ENCODE peak calls at places on chromosomes 5 and 9, in four cellular contexts. U is WTC11, F is HepG2, B is K562. R is an unnamed sample.

GRCh38 chr5:150469718-150470470 is 20.4 kb upstream of the RPS14 start:
- DNase-seq in U (no peak), F (no peak), B (no peak), R (no peak)

GRCh38 chr9:1870915-1871314 is 144.2 kb upstream of the SMARCA2 start:
- DNase-seq in U (no peak), F (no peak), B (no peak), R (no peak)

GRCh38 chr9:37801287-37801850 is 772 bp downstream of the DCAF10 start:
- DNase-seq in U (peak; percentile 32), F (no peak), B (peak; percentile 42), R (peak; percentile 34)

GRCh38 chr9:132622144-132622543 is 39.7 kb downstream of the BARHL1 start:
- DNase-seq in U (no peak), F (no peak), B (no peak), R (no peak)

GRCh38 chr5:90161399-90161798 is 248.2 kb downstream of the CETN3 start:
- DNase-seq in U (peak; percentile 67), F (peak; percentile 18), B (peak; percentile 9), R (peak; percentile 15)

GRCh38 chr5:75828029-75828428 is 110.8 kb upstream of the POC5 start:
- DNase-seq in U (no peak), F (no peak), B (no peak), R (no peak)

GRCh38 chr9:93132287-93132927 is 1.6 kb downstream of the NINJ1 start:
- DNase-seq in U (no peak), F (no peak), B (peak; percentile 35), R (no peak)

GRCh38 chr5:141192110-141192725 is at the start of gene PCDHB10:
- DNase-seq in U (peak; percentile 89), F (peak; percentile 9), B (peak; percentile 34), R (peak; percentile 17)

GRCh38 chr5:3844266-3844665 is 248.6 kb downstream of the IRX1 start:
- DNase-seq in U (no peak), F (no peak), B (no peak), R (no peak)

GRCh38 chr5:131379723-131380122 is 115.9 kb downstream of the CDC42SE2 start:
- DNase-seq in U (no peak), F (peak; percentile 83), B (no peak), R (no peak)

GRCh38 chr5:31894131-31894530 is 255.2 kb downstream of the PDZD2 start:
- DNase-seq in U (no peak), F (no peak), B (no peak), R (no peak)

GRCh38 chr9:125346351-125346750 is 84.7 kb downstream of the GAPVD1 start:
- DNase-seq in U (no peak), F (peak; percentile 23), B (no peak), R (no peak)

GRCh38 chr5:3596261-3596825 is 711 bp downstream of the IRX1 start:
- DNase-seq in U (peak; percentile 40), F (no peak), B (no peak), R (no peak)

GRCh38 chr9:85062385-85062784 is 392.9 kb downstream of the NTRK2 start:
- DNase-seq in U (no peak), F (no peak), B (no peak), R (no peak)

GRCh38 chr5:98474211-98474610 is 299.3 kb upstream of the RGMB start:
- DNase-seq in U (no peak), F (no peak), B (no peak), R (no peak)

GRCh38 chr5:107306597-107306996 is 364.1 kb downstream of the EFNA5 start:
- DNase-seq in U (no peak), F (no peak), B (no peak), R (no peak)

GRCh38 chr5:152701305-152701704 is 296.2 kb upstream of the NMUR2 start:
- DNase-seq in U (no peak), F (no peak), B (no peak), R (no peak)

GRCh38 chr9:135146766-135147472 is 59.5 kb downstream of the OLFM1 start:
- DNase-seq in U (no peak), F (no peak), B (no peak), R (no peak)

DNA sequence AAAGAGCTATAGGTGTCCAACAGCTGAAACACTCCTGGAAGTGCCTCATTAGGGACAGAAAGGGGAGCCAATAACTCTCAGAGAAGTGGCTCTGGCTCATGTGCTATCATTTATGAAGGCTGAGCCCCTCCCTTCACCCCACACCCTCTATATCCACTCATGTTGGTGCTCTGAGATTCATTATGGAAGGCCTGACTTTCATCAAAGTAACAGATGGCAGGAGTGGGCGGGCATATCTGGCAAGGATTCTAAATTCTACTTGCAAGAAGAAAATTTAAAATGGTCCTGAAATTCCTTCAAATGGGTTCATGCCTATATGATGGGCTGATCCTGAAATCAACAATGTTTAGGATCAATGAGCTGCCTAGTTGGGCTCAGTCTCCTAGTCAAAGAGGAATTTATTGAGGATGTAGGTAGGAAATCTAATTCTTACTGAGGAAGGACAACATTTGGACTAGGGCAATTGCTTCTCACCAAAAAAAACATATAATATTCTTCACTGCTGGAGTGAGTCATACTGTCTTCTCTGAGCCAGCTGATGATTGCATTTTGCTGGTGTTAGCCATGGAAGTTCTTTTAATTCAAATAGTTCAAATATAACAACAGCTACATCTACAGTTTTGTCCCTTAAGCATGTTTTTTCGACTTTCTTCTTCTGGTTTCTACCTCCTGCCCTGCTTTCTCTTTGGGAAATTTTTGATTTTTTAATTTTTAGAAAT is 23.5 kb downstream of the NMRK1 start:
- DNase-seq in U (no peak), F (no peak), B (no peak), R (no peak)
- TF ChIP-seq ELF4 in U (no peak), F (no peak), B (no peak), R (no peak)

GRCh38 chr9:99752710-99753109 is 69.0 kb upstream of the NR4A3 start:
- DNase-seq in U (no peak), F (no peak), B (no peak), R (no peak)

GRCh38 chr9:99748251-99748650 is 73.4 kb upstream of the NR4A3 start:
- DNase-seq in U (no peak), F (no peak), B (no peak), R (no peak)

GRCh38 chr9:99745085-99745484 is 76.6 kb upstream of the NR4A3 start:
- DNase-seq in U (no peak), F (no peak), B (no peak), R (no peak)

GRCh38 chr9:99749641-99750040 is 72.0 kb upstream of the NR4A3 start:
- DNase-seq in U (no peak), F (no peak), B (no peak), R (no peak)

GRCh38 chr9:99748690-99749089 is 73.0 kb upstream of the NR4A3 start:
- DNase-seq in U (no peak), F (no peak), B (no peak), R (no peak)
- TF ChIP-seq SP1 in U (no peak), F (no peak), B (no peak), R (no peak)

GRCh38 chr5:137935694-137936093 is 46.4 kb downstream of the PKD2L2 start:
- DNase-seq in U (no peak), F (no peak), B (no peak), R (no peak)
- TF ChIP-seq ELF4 in U (no peak), F (no peak), B (no peak), R (no peak)

DNA sequence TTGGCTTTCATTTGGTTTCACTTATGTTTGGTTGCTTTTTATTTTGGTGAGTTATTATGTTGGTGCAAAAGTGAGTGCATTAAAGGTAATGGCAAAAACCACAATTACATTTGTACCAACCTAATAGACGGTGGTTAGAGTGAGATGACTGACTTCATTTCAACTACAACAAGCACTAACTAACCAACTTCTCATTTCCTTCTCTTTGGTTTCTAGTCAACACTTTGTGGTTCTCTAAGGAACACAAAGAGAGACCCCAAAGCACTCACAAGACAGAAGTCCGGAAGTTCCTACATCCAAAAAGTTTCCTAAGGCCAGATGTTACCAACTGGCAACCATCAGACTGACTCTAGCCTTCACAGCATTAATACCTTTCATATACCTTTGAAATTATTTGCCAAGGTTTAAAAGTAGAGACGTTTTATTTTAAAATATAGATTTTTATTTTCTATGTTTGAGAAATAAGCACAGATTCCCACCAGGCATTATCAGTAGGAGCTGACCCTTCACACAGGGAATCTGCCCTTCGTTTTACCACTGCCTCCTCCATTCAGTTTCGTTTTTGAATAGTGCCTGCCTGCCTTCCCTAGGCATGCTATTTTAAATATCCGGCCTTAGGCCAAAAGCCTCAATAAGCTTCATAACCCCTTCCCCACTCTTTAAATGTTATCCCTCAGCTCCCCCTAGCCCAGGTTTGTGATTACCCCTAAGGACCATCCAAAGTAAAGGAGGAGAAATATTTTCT is 301.1 kb upstream of the PTGER4 start:
- DNase-seq in U (no peak), F (no peak), B (no peak), R (no peak)
- TF ChIP-seq SP1 in U (no peak), F (no peak), B (no peak), R (no peak)

DNA sequence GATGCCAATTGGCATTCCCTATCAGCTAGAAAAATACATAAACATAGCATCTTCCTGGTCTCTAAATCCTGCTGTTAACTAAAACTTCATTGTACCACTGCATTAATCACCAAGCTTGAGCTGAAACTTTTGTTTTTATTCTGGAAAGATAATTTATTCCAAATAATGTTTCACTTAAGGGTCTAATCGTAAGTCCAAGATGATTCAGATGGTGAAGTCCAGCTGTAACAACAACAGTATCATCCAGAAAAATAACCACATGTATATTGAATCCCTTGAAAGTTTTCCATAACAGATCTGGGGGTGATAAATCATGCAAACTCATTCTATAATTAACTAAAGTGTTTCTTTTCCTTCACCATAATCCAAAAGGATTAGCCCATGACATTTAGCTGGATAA is 23.9 kb downstream of the RORB start:
- DNase-seq in U (no peak), F (no peak), B (no peak), R (no peak)
- TF ChIP-seq ELF4 in U (no peak), F (no peak), B (no peak), R (no peak)

GRCh38 chr9:88312517-88313103 is 75.6 kb upstream of the SPIN1 start:
- DNase-seq in U (no peak), F (no peak), B (no peak), R (no peak)

GRCh38 chr9:88308831-88309230 is 79.4 kb upstream of the SPIN1 start:
- DNase-seq in U (no peak), F (no peak), B (no peak), R (no peak)

GRCh38 chr9:88312070-88312469 is 76.2 kb upstream of the SPIN1 start:
- DNase-seq in U (no peak), F (no peak), B (no peak), R (no peak)

GRCh38 chr9:88310310-88310980 is 77.8 kb upstream of the SPIN1 start:
- DNase-seq in U (peak; percentile 65), F (peak; percentile 14), B (peak; percentile 11), R (no peak)

DNA sequence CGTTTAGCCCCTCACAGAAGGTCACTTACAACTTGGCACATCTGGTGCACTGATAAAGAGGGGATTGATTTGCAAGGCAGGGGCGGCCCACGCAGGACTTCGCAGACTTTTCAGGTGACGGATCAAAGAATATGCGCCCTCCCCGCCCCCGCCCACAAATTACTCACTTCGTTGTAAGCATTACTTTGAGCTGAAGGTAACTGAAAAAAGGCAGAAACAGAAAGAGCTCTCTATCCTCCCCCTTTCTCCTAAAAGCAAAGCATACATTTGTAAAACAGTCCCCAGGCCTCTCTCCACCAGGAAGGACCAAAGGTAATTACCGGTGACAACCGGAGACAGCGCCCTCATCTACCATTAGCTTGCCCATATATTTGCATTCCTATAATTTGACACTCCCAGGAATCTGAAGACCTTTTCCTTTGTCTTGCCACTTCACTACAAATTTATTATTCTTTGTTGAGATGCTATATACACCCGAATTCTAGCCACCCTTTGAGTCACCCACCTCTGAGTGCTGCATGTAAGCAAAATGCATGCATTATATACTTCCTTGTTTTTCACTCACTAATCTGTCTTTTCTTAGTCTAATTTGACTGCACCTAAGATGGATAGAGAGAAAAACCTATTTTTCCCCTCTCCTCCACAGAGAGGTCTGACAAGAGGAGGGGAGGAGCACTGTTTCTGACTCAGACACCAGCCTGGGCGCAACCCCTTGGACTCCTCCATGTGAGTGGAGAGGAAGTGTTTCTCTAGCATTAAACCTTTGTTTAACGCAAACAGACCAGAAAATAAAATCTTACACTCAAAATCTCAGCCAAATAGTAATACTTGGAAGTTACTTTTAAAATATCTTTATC is 74.7 kb upstream of the SPIN1 start:
- DNase-seq in U (peak; percentile 24), F (no peak), B (no peak), R (no peak)
- TF ChIP-seq SP1 in U (peak; percentile 38), F (no peak), B (no peak), R (no peak)

GRCh38 chr9:5773324-5773999 is 59.5 kb downstream of the ERMP1 start:
- DNase-seq in U (no peak), F (no peak), B (no peak), R (no peak)
- TF ChIP-seq ELF4 in U (no peak), F (no peak), B (no peak), R (no peak)

R was measured in HEK293T.